ENCODE peak calls at places on chromosomes 16 and 17, in seven cellular contexts. Y is testis, V is tibial artery, R is MM.1S, L is mesendoderm, N is left ventricle myocardium inferior, K is cardiac muscle cell. P is an unnamed sample.

GRCh38 chr16:78763821-78764440 is 664.5 kb downstream of the WWOX start:
- DNase-seq in Y (no peak), V (no peak), R (peak), L (no peak), N (no peak), K (no peak), P (no peak)

GRCh38 chr16:10114411-10114810 is 67.8 kb downstream of the GRIN2A start:
- DNase-seq in Y (no peak), V (peak), R (no peak), L (no peak), N (no peak), K (no peak), P (no peak)

GRCh38 chr17:54944796-54945195 is 23.7 kb downstream of the COX11 start:
- DNase-seq in Y (no peak), V (no peak), R (no peak), L (no peak), N (no peak), K (no peak), P (no peak)

GRCh38 chr16:87186440-87186839 is 130.8 kb downstream of the C16orf95 start:
- DNase-seq in Y (no peak), V (no peak), R (no peak), L (no peak), N (no peak), K (no peak), P (no peak)

GRCh38 chr17:79793924-79794304 is 3.0 kb downstream of the CBX8 start:
- DNase-seq in Y (no peak), V (no peak), R (no peak), L (peak), N (no peak), K (peak), P (no peak)

GRCh38 chr17:39064374-39064773 is 87.1 kb downstream of the PLXDC1 start:
- DNase-seq in Y (no peak), V (no peak), R (no peak), L (no peak), N (no peak), K (no peak), P (no peak)

GRCh38 chr17:5500247-5500803 is 14.0 kb downstream of the MIS12 start:
- DNase-seq in Y (no peak), V (no peak), R (no peak), L (peak), N (no peak), K (no peak), P (no peak)

GRCh38 chr17:3771140-3771539 is 29.8 kb downstream of the ITGAE start:
- DNase-seq in Y (no peak), V (no peak), R (no peak), L (no peak), N (no peak), K (no peak), P (no peak)

GRCh38 chr16:49510141-49510540 is 136.5 kb downstream of the C16orf78 start:
- DNase-seq in Y (no peak), V (no peak), R (no peak), L (no peak), N (no peak), K (no peak), P (no peak)

GRCh38 chr17:74599531-74599939 is 7.5 kb upstream of the CD300LD start:
- DNase-seq in Y (no peak), V (peak), R (no peak), L (no peak), N (no peak), K (no peak), P (no peak)

GRCh38 chr16:75011634-75012307 is 12.9 kb downstream of the ZNRF1 start:
- DNase-seq in Y (peak), V (peak), R (no peak), L (no peak), N (no peak), K (no peak), P (no peak)

GRCh38 chr16:87062569-87063442 is 254.4 kb downstream of the C16orf95 start:
- DNase-seq in Y (peak), V (peak), R (peak), L (peak), N (peak), K (peak), P (peak)

GRCh38 chr16:2711370-2712062 is 8.5 kb downstream of the PRSS27 start:
- DNase-seq in Y (no peak), V (no peak), R (no peak), L (no peak), N (no peak), K (no peak), P (no peak)

GRCh38 chr17:39235555-39236221 is 9.9 kb upstream of the STAC2 start:
- DNase-seq in Y (peak), V (no peak), R (peak), L (peak), N (no peak), K (peak), P (no peak)

GRCh38 chr17:19305261-19305660 is 57.3 kb downstream of the B9D1 start:
- DNase-seq in Y (no peak), V (no peak), R (no peak), L (no peak), N (no peak), K (no peak), P (no peak)

GRCh38 chr16:71364306-71364705 is 5.8 kb downstream of the CALB2 start:
- DNase-seq in Y (no peak), V (no peak), R (no peak), L (no peak), N (no peak), K (no peak), P (no peak)

GRCh38 chr17:7327501-7327900 is 1.6 kb downstream of the NEURL4 start:
- DNase-seq in Y (no peak), V (no peak), R (no peak), L (no peak), N (no peak), K (no peak), P (no peak)

GRCh38 chr16:13587171-13587570 is 332.8 kb upstream of the ERCC4 start:
- DNase-seq in Y (no peak), V (no peak), R (no peak), L (no peak), N (no peak), K (no peak), P (no peak)

GRCh38 chr17:8909621-8910292 is 42.3 kb upstream of the PIK3R6 start:
- DNase-seq in Y (no peak), V (no peak), R (no peak), L (no peak), N (no peak), K (no peak), P (no peak)

GRCh38 chr17:8189041-8189710 is 804 bp downstream of the BORCS6 start:
- DNase-seq in Y (no peak), V (no peak), R (no peak), L (no peak), N (peak), K (no peak), P (peak)

GRCh38 chr17:14515015-14515414 is 214.1 kb downstream of the HS3ST3B1 start:
- DNase-seq in Y (no peak), V (no peak), R (no peak), L (no peak), N (no peak), K (no peak), P (no peak)

GRCh38 chr17:45312477-45313418 is 4.1 kb downstream of the MAP3K14 start:
- DNase-seq in Y (no peak), V (no peak), R (no peak), L (no peak), N (no peak), K (no peak), P (no peak)
- H3K4me3 ChIP-seq in Y (no peak), V (peak), R (peak), L (no peak), N (peak), K (no peak), P (peak)

GRCh38 chr17:50619489-50619888 is 15.2 kb upstream of the ABCC3 start:
- DNase-seq in Y (no peak), V (no peak), R (no peak), L (no peak), N (no peak), K (no peak), P (no peak)
- H3K27ac ChIP-seq in Y (no peak), V (no peak), R (no peak), L (no peak), N (no peak), K (peak), P (no peak)

GRCh38 chr17:17560975-17561374 is 30.5 kb downstream of the PEMT start:
- DNase-seq in Y (no peak), V (no peak), R (no peak), L (no peak), N (no peak), K (no peak), P (peak)
- H3K4me3 ChIP-seq in Y (no peak), V (no peak), R (no peak), L (no peak), N (no peak), K (no peak), P (no peak)

GRCh38 chr16:24729243-24729966 is at the start of gene TNRC6A:
- DNase-seq in Y (peak), V (peak), R (peak), L (peak), N (peak), K (peak), P (peak)

GRCh38 chr16:24729967-24730815 is 740 bp downstream of the TNRC6A start:
- DNase-seq in Y (peak), V (no peak), R (peak), L (peak), N (peak), K (peak), P (peak)

GRCh38 chr16:24730914-24731313 is 1.5 kb downstream of the TNRC6A start:
- DNase-seq in Y (no peak), V (no peak), R (no peak), L (no peak), N (no peak), K (no peak), P (no peak)

GRCh38 chr16:24728891-24729242 is 584 bp upstream of the TNRC6A start:
- DNase-seq in Y (no peak), V (no peak), R (no peak), L (no peak), N (no peak), K (no peak), P (no peak)

GRCh38 chr16:24728011-24728410 is 1.4 kb upstream of the TNRC6A start:
- DNase-seq in Y (no peak), V (no peak), R (no peak), L (no peak), N (no peak), K (no peak), P (no peak)
- H3K27ac ChIP-seq in Y (no peak), V (no peak), R (no peak), L (no peak), N (no peak), K (no peak), P (no peak)